ENCODE peak calls at places on chromosomes 3 and 15, in eight cellular contexts. One of them, this sample, is unnamed.

GRCh38 chr15:74318376-74319137 is 48.9 kb downstream of the CYP11A1 start:
- DNase-seq in cardiac muscle cell: peak
- DNase-seq in Panc1: no peak
- DNase-seq in LoVo: no peak
- DNase-seq in cardiac fibroblast: peak
- DNase-seq in CD4-positive, alpha-beta T cell: no peak
- DNase-seq in stimulated activated naive CD8-positive, alpha-beta T cell treated with anti-CD3 and anti-CD28 coated beads, Interleukin-15, amount 100 ng/mL, for 72 hours: no peak
- DNase-seq in neural crest cell: no peak
- DNase-seq in this sample: no peak

GRCh38 chr15:77836116-77836798 is 203.5 kb upstream of the LINGO1 start:
- DNase-seq in CD4-positive, alpha-beta T cell: no peak
- DNase-seq in LoVo: no peak
- DNase-seq in stimulated activated naive CD8-positive, alpha-beta T cell treated with anti-CD3 and anti-CD28 coated beads, Interleukin-15, amount 100 ng/mL, for 72 hours: no peak
- DNase-seq in cardiac fibroblast: peak
- DNase-seq in Panc1: no peak
- DNase-seq in neural crest cell: no peak
- DNase-seq in cardiac muscle cell: peak
- DNase-seq in this sample: no peak

GRCh38 chr15:94576889-94577533 is 345.6 kb downstream of the MCTP2 start:
- DNase-seq in cardiac fibroblast: peak
- DNase-seq in LoVo: no peak
- DNase-seq in stimulated activated naive CD8-positive, alpha-beta T cell treated with anti-CD3 and anti-CD28 coated beads, Interleukin-15, amount 100 ng/mL, for 72 hours: peak
- DNase-seq in Panc1: peak
- DNase-seq in CD4-positive, alpha-beta T cell: peak
- DNase-seq in neural crest cell: peak
- DNase-seq in cardiac muscle cell: peak
- DNase-seq in this sample: no peak

GRCh38 chr3:12308517-12308916 is 19.6 kb downstream of the PPARG start:
- DNase-seq in cardiac muscle cell: peak
- DNase-seq in CD4-positive, alpha-beta T cell: no peak
- DNase-seq in neural crest cell: no peak
- DNase-seq in cardiac fibroblast: peak
- DNase-seq in LoVo: peak
- DNase-seq in stimulated activated naive CD8-positive, alpha-beta T cell treated with anti-CD3 and anti-CD28 coated beads, Interleukin-15, amount 100 ng/mL, for 72 hours: no peak
- DNase-seq in Panc1: peak
- DNase-seq in this sample: peak

GRCh38 chr3:38117163-38117716 is 19.7 kb downstream of the ACAA1 start:
- DNase-seq in cardiac muscle cell: no peak
- DNase-seq in stimulated activated naive CD8-positive, alpha-beta T cell treated with anti-CD3 and anti-CD28 coated beads, Interleukin-15, amount 100 ng/mL, for 72 hours: no peak
- DNase-seq in cardiac fibroblast: no peak
- DNase-seq in Panc1: no peak
- DNase-seq in LoVo: no peak
- DNase-seq in neural crest cell: no peak
- DNase-seq in CD4-positive, alpha-beta T cell: no peak
- DNase-seq in this sample: no peak

GRCh38 chr3:45065373-45065720 is 39.2 kb downstream of the CLEC3B start:
- DNase-seq in cardiac fibroblast: no peak
- DNase-seq in LoVo: no peak
- DNase-seq in cardiac muscle cell: no peak
- DNase-seq in neural crest cell: no peak
- DNase-seq in stimulated activated naive CD8-positive, alpha-beta T cell treated with anti-CD3 and anti-CD28 coated beads, Interleukin-15, amount 100 ng/mL, for 72 hours: no peak
- DNase-seq in Panc1: no peak
- DNase-seq in CD4-positive, alpha-beta T cell: no peak
- DNase-seq in this sample: no peak

GRCh38 chr15:64344651-64345262 is 11.2 kb downstream of the CSNK1G1 start:
- DNase-seq in CD4-positive, alpha-beta T cell: no peak
- DNase-seq in LoVo: no peak
- DNase-seq in Panc1: no peak
- DNase-seq in stimulated activated naive CD8-positive, alpha-beta T cell treated with anti-CD3 and anti-CD28 coated beads, Interleukin-15, amount 100 ng/mL, for 72 hours: no peak
- DNase-seq in neural crest cell: no peak
- DNase-seq in cardiac muscle cell: peak
- DNase-seq in cardiac fibroblast: peak
- DNase-seq in this sample: no peak

GRCh38 chr3:141249041-141249440 is 17.4 kb downstream of the PXYLP1 start:
- DNase-seq in Panc1: no peak
- DNase-seq in cardiac fibroblast: no peak
- DNase-seq in LoVo: no peak
- DNase-seq in stimulated activated naive CD8-positive, alpha-beta T cell treated with anti-CD3 and anti-CD28 coated beads, Interleukin-15, amount 100 ng/mL, for 72 hours: no peak
- DNase-seq in CD4-positive, alpha-beta T cell: no peak
- DNase-seq in cardiac muscle cell: no peak
- DNase-seq in neural crest cell: no peak
- DNase-seq in this sample: no peak

GRCh38 chr3:169460035-169460434 is 203.5 kb downstream of the MECOM start:
- DNase-seq in CD4-positive, alpha-beta T cell: no peak
- DNase-seq in LoVo: no peak
- DNase-seq in cardiac muscle cell: peak
- DNase-seq in neural crest cell: no peak
- DNase-seq in Panc1: no peak
- DNase-seq in cardiac fibroblast: peak
- DNase-seq in stimulated activated naive CD8-positive, alpha-beta T cell treated with anti-CD3 and anti-CD28 coated beads, Interleukin-15, amount 100 ng/mL, for 72 hours: no peak
- DNase-seq in this sample: no peak

GRCh38 chr3:11364181-11364580 is 92.0 kb downstream of the ATG7 start:
- DNase-seq in cardiac muscle cell: no peak
- DNase-seq in cardiac fibroblast: peak
- DNase-seq in neural crest cell: no peak
- DNase-seq in Panc1: no peak
- DNase-seq in CD4-positive, alpha-beta T cell: no peak
- DNase-seq in stimulated activated naive CD8-positive, alpha-beta T cell treated with anti-CD3 and anti-CD28 coated beads, Interleukin-15, amount 100 ng/mL, for 72 hours: no peak
- DNase-seq in LoVo: no peak
- DNase-seq in this sample: no peak

GRCh38 chr3:79761441-79761840 is 6.4 kb downstream of the ROBO1 start:
- DNase-seq in cardiac fibroblast: no peak
- DNase-seq in cardiac muscle cell: no peak
- DNase-seq in stimulated activated naive CD8-positive, alpha-beta T cell treated with anti-CD3 and anti-CD28 coated beads, Interleukin-15, amount 100 ng/mL, for 72 hours: no peak
- DNase-seq in Panc1: no peak
- DNase-seq in LoVo: no peak
- DNase-seq in neural crest cell: no peak
- DNase-seq in CD4-positive, alpha-beta T cell: no peak
- DNase-seq in this sample: no peak

GRCh38 chr3:38005076-38006020 is 14.8 kb downstream of the VILL start:
- DNase-seq in neural crest cell: peak
- DNase-seq in CD4-positive, alpha-beta T cell: no peak
- DNase-seq in cardiac muscle cell: peak
- DNase-seq in cardiac fibroblast: no peak
- DNase-seq in LoVo: no peak
- DNase-seq in stimulated activated naive CD8-positive, alpha-beta T cell treated with anti-CD3 and anti-CD28 coated beads, Interleukin-15, amount 100 ng/mL, for 72 hours: no peak
- DNase-seq in Panc1: no peak
- DNase-seq in this sample: no peak

GRCh38 chr3:155871746-155872158 is 1.3 kb downstream of the GMPS start:
- DNase-seq in CD4-positive, alpha-beta T cell: no peak
- DNase-seq in stimulated activated naive CD8-positive, alpha-beta T cell treated with anti-CD3 and anti-CD28 coated beads, Interleukin-15, amount 100 ng/mL, for 72 hours: no peak
- DNase-seq in Panc1: no peak
- DNase-seq in cardiac muscle cell: no peak
- DNase-seq in cardiac fibroblast: no peak
- DNase-seq in LoVo: no peak
- DNase-seq in neural crest cell: no peak
- DNase-seq in this sample: no peak

GRCh38 chr3:93973160-93974126 is at the start of gene PROS1:
- DNase-seq in stimulated activated naive CD8-positive, alpha-beta T cell treated with anti-CD3 and anti-CD28 coated beads, Interleukin-15, amount 100 ng/mL, for 72 hours: peak
- DNase-seq in neural crest cell: peak
- DNase-seq in cardiac muscle cell: peak
- DNase-seq in LoVo: peak
- DNase-seq in Panc1: peak
- DNase-seq in CD4-positive, alpha-beta T cell: peak
- DNase-seq in cardiac fibroblast: peak
- DNase-seq in this sample: no peak

GRCh38 chr3:46711770-46712169 is 5.9 kb downstream of the PRSS50 start:
- DNase-seq in stimulated activated naive CD8-positive, alpha-beta T cell treated with anti-CD3 and anti-CD28 coated beads, Interleukin-15, amount 100 ng/mL, for 72 hours: peak
- DNase-seq in cardiac muscle cell: no peak
- DNase-seq in neural crest cell: no peak
- DNase-seq in Panc1: no peak
- DNase-seq in CD4-positive, alpha-beta T cell: no peak
- DNase-seq in cardiac fibroblast: no peak
- DNase-seq in LoVo: no peak
- DNase-seq in this sample: no peak

GRCh38 chr15:95086543-95087252 is 855.3 kb downstream of the MCTP2 start:
- DNase-seq in Panc1: no peak
- DNase-seq in neural crest cell: no peak
- DNase-seq in CD4-positive, alpha-beta T cell: no peak
- DNase-seq in LoVo: no peak
- DNase-seq in cardiac fibroblast: peak
- DNase-seq in cardiac muscle cell: peak
- DNase-seq in stimulated activated naive CD8-positive, alpha-beta T cell treated with anti-CD3 and anti-CD28 coated beads, Interleukin-15, amount 100 ng/mL, for 72 hours: no peak
- DNase-seq in this sample: no peak

GRCh38 chr3:146131616-146132410 is 29.2 kb downstream of the PLOD2 start:
- DNase-seq in Panc1: no peak
- DNase-seq in cardiac muscle cell: peak
- DNase-seq in LoVo: no peak
- DNase-seq in cardiac fibroblast: peak
- DNase-seq in stimulated activated naive CD8-positive, alpha-beta T cell treated with anti-CD3 and anti-CD28 coated beads, Interleukin-15, amount 100 ng/mL, for 72 hours: no peak
- DNase-seq in neural crest cell: no peak
- DNase-seq in CD4-positive, alpha-beta T cell: no peak
- DNase-seq in this sample: no peak